ENCODE peak calls at places on chromosomes 16 and 17, in six cellular contexts. K is mesendoderm, Q is thoracic aorta, U is IMR-90, E is SJSA1, O is sigmoid colon. A is an unnamed sample. For H3K4me1, the result is how much of the 10 kb centered on the place peaks cover.

GRCh38 chr17:39634384-39634871 is 2.5 kb upstream of the STARD3 start:
- DNase-seq in K (peak), Q (no peak), U (peak), E (peak), O (no peak), A (no peak)

GRCh38 chr17:31595666-31596381 is 204.3 kb downstream of the RAB11FIP4 start:
- DNase-seq in K (peak), Q (no peak), U (no peak), E (no peak), O (no peak), A (no peak)

GRCh38 chr16:27374231-27374793 is 27.7 kb upstream of the IL21R start:
- DNase-seq in K (no peak), Q (no peak), U (no peak), E (no peak), O (no peak), A (no peak)

GRCh38 chr17:45388604-45389325 is 43.9 kb downstream of the ARHGAP27 start:
- DNase-seq in K (no peak), Q (no peak), U (peak), E (no peak), O (peak), A (no peak)

GRCh38 chr16:56945847-56946527 is 14.0 kb downstream of the HERPUD1 start:
- DNase-seq in K (no peak), Q (no peak), U (no peak), E (no peak), O (peak), A (no peak)

GRCh38 chr16:84883301-84883700 is 63.5 kb downstream of the CRISPLD2 start:
- DNase-seq in K (peak), Q (no peak), U (no peak), E (no peak), O (no peak), A (peak)

GRCh38 chr16:25045696-25046381 is 30.7 kb upstream of the ARHGAP17 start:
- DNase-seq in K (no peak), Q (no peak), U (peak), E (peak), O (no peak), A (no peak)

GRCh38 chr17:78970834-78971763 is 8.6 kb downstream of the LGALS3BP start:
- DNase-seq in K (peak), Q (peak), U (peak), E (peak), O (peak), A (peak)

GRCh38 chr16:87790278-87791023 is 24.7 kb upstream of the KLHDC4 start:
- DNase-seq in K (no peak), Q (no peak), U (peak), E (peak), O (peak), A (no peak)

GRCh38 chr17:228223-228615 is 46.8 kb upstream of the DOC2B start:
- DNase-seq in K (no peak), Q (no peak), U (no peak), E (no peak), O (peak), A (no peak)

GRCh38 chr17:44940321-44940720 is 7.3 kb downstream of the KIF18B start:
- DNase-seq in K (peak), Q (no peak), U (no peak), E (peak), O (peak), A (no peak)

GRCh38 chr16:22191966-22192260 is 14.2 kb upstream of the EEF2K start:
- DNase-seq in K (no peak), Q (no peak), U (peak), E (no peak), O (no peak), A (no peak)

GRCh38 chr17:37506678-37507077 is 17.0 kb downstream of the DUSP14 start:
- DNase-seq in K (peak), Q (no peak), U (peak), E (no peak), O (no peak), A (no peak)

GRCh38 chr17:47724705-47725104 is 8.3 kb upstream of the TBX21 start:
- DNase-seq in K (no peak), Q (no peak), U (no peak), E (no peak), O (no peak), A (no peak)
- H3K4me1 ChIP-seq in K (under half), Q (under half), U (under half), E (under half), O (under half), A (under half)

GRCh38 chr17:69547947-69548346 is 133.4 kb downstream of the MAP2K6 start:
- DNase-seq in K (no peak), Q (no peak), U (no peak), E (no peak), O (no peak), A (no peak)
- H3K4me1 ChIP-seq in K (under half), Q (under half), U (under half), E (under half), O (under half), A (under half)

GRCh38 chr17:50957600-50958575 is 91.7 kb upstream of the TOB1 start:
- DNase-seq in K (no peak), Q (no peak), U (no peak), E (no peak), O (no peak), A (peak)

GRCh38 chr17:50955667-50956120 is 89.5 kb upstream of the TOB1 start:
- DNase-seq in K (no peak), Q (no peak), U (no peak), E (no peak), O (no peak), A (peak)

GRCh38 chr17:50956409-50956749 is 90.2 kb upstream of the TOB1 start:
- DNase-seq in K (no peak), Q (no peak), U (no peak), E (no peak), O (no peak), A (no peak)

GRCh38 chr17:50955160-50955559 is 89.0 kb upstream of the TOB1 start:
- DNase-seq in K (no peak), Q (no peak), U (no peak), E (no peak), O (no peak), A (peak)

DNA sequence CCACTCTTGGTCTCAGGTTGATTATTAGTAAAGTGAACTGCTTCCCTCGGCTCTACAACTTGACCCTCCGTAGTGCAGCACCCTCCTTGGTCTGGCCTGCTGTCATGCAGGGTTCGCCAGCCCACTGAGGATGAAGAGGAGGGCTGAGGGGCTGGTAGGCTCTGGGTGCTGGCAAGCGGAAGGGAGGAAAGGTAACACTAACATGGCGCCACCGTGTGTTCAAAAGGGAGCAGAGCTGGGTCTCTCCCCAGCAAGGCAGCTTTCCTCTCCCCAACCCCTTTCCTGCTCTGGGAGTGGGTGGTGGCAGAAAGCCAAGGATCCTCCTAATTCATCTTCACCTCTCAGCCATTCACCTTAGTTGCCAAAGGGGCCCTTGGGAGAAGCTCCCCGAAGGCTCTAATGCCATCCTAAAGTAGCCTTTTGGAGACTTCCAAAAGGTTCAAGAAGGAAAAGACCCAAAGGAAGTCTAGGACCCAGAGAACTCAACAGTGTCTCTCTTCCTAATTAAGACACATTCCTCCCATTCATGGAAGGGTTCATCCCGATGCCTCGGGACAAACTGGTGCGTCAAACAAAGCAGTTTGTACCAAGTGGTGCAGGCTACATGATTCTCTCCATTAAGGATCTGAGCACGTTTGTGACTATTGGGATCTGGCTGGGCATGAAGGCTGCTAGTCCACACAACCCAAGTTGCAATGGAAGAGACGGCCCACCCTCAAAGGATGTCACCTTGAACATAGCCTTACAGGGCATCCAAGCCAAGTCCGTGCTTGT is 90.8 kb upstream of the TOB1 start:
- DNase-seq in K (peak), Q (no peak), U (peak), E (peak), O (peak), A (peak)
- H3K4me1 ChIP-seq in K (under half), Q (under half), U (under half), E (under half), O (under half), A (under half)

DNA sequence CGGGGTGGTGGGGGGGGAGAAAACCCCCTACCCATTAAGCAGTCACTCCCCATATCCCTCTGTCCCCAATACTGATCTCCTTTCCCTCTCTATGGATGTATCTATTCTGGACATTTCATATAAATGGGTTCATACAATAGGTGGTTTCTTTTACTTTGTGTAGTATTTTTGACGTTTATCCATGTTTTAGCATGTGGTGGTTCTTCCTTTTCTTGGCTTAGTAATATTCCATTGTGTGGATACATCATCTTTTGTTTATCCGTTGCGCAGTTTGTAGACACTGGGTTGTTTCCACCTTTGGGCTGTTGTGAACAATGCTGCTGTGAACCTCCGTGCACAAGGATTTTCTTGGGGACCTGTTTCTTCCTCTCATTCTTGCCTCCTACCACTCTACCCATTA is 12.6 kb downstream of the LDHD start:
- DNase-seq in K (no peak), Q (no peak), U (no peak), E (no peak), O (no peak), A (no peak)
- H3K4me1 ChIP-seq in K (under half), Q (under half), U (under half), E (under half), O (half or more), A (half or more)

GRCh38 chr16:68066763-68067162 is 18.4 kb upstream of the NFATC3 start:
- DNase-seq in K (no peak), Q (no peak), U (no peak), E (no peak), O (no peak), A (no peak)
- H3K4me1 ChIP-seq in K (under half), Q (under half), U (under half), E (under half), O (under half), A (under half)

GRCh38 chr17:56290486-56291118 is 137.3 kb downstream of the ANKFN1 start:
- DNase-seq in K (no peak), Q (no peak), U (no peak), E (peak), O (no peak), A (no peak)
- H3K4me1 ChIP-seq in K (under half), Q (under half), U (under half), E (under half), O (under half), A (under half)